ENCODE peak calls at places on chromosomes 12 and 14, in six cellular contexts. Z is CD8-positive, alpha-beta T cell; L is thyroid gland; Q is A673; J is neural progenitor cell; O is endothelial cell. U is an unnamed sample.

GRCh38 chr12:10170199-10170598 is 1.7 kb downstream of the OLR1 start:
- DNase-seq in Z (no peak), L (no peak), Q (no peak), J (no peak), O (no peak), U (no peak)

GRCh38 chr12:89960607-89961394 is 252.2 kb upstream of the ATP2B1 start:
- DNase-seq in Z (no peak), L (no peak), Q (no peak), J (no peak), O (no peak), U (no peak)

GRCh38 chr12:56188786-56189335 is 422 bp downstream of the SMARCC2 start:
- DNase-seq in Z (no peak), L (no peak), Q (peak), J (peak), O (peak), U (no peak)

GRCh38 chr14:68312884-68313725 is 479.8 kb downstream of the ZFP36L1 start:
- DNase-seq in Z (no peak), L (no peak), Q (no peak), J (peak), O (no peak), U (no peak)

GRCh38 chr14:58824106-58824505 is 186.3 kb downstream of the DACT1 start:
- DNase-seq in Z (no peak), L (no peak), Q (no peak), J (no peak), O (no peak), U (no peak)

GRCh38 chr14:94113908-94114588 is 3.5 kb downstream of the IFI27 start:
- DNase-seq in Z (no peak), L (no peak), Q (no peak), J (no peak), O (no peak), U (no peak)

GRCh38 chr12:11863478-11863906 is 207.2 kb upstream of the BCL2L14 start:
- DNase-seq in Z (no peak), L (peak), Q (no peak), J (no peak), O (no peak), U (no peak)

GRCh38 chr14:105152794-105153241 is 15.8 kb downstream of the JAG2 start:
- DNase-seq in Z (no peak), L (no peak), Q (no peak), J (no peak), O (no peak), U (no peak)

GRCh38 chr12:60494249-60494648 is 898.4 kb downstream of the SLC16A7 start:
- DNase-seq in Z (no peak), L (no peak), Q (peak), J (peak), O (peak), U (no peak)

GRCh38 chr12:111298583-111299436 is 70.1 kb downstream of the PHETA1 start:
- DNase-seq in Z (no peak), L (peak), Q (peak), J (peak), O (peak), U (peak)

GRCh38 chr12:122861586-122861970 is 26.3 kb downstream of the HIP1R start:
- DNase-seq in Z (no peak), L (peak), Q (no peak), J (no peak), O (no peak), U (no peak)

GRCh38 chr14:100307215-100308111 is 1.2 kb upstream of the SLC25A29 start:
- DNase-seq in Z (no peak), L (peak), Q (no peak), J (peak), O (peak), U (no peak)

GRCh38 chr14:56061051-56061450 is 57.2 kb upstream of the PELI2 start:
- DNase-seq in Z (no peak), L (no peak), Q (no peak), J (no peak), O (no peak), U (no peak)

GRCh38 chr14:68549057-68549421 is 243.8 kb downstream of the ZFP36L1 start:
- DNase-seq in Z (no peak), L (no peak), Q (no peak), J (no peak), O (no peak), U (no peak)

GRCh38 chr12:24596768-24597388 is 352.0 kb downstream of the BCAT1 start:
- DNase-seq in Z (no peak), L (no peak), Q (peak), J (peak), O (no peak), U (no peak)

GRCh38 chr14:100403802-100404201 is 80.7 kb downstream of the SLC25A47 start:
- DNase-seq in Z (no peak), L (no peak), Q (no peak), J (no peak), O (no peak), U (no peak)

GRCh38 chr14:77044776-77045569 is 16.5 kb upstream of the IRF2BPL start:
- DNase-seq in Z (no peak), L (no peak), Q (no peak), J (no peak), O (no peak), U (no peak)

GRCh38 chr14:92897922-92898599 is 24.9 kb upstream of the CHGA start:
- DNase-seq in Z (no peak), L (no peak), Q (no peak), J (no peak), O (no peak), U (no peak)

GRCh38 chr12:55675671-55676070 is 32.0 kb downstream of the ITGA7 start:
- DNase-seq in Z (no peak), L (no peak), Q (no peak), J (no peak), O (no peak), U (no peak)

GRCh38 chr14:59280961-59281360 is 92.5 kb downstream of the DAAM1 start:
- DNase-seq in Z (no peak), L (no peak), Q (no peak), J (no peak), O (no peak), U (no peak)

GRCh38 chr14:73796881-73797539 is 54.6 kb upstream of the PTGR2 start:
- DNase-seq in Z (no peak), L (no peak), Q (no peak), J (no peak), O (no peak), U (no peak)

GRCh38 chr12:52691076-52691764 is 11.0 kb upstream of the KRT1 start:
- DNase-seq in Z (peak), L (peak), Q (peak), J (peak), O (peak), U (no peak)

GRCh38 chr14:106459971-106460730 is 933.8 kb downstream of the TMEM121 start:
- DNase-seq in Z (peak), L (no peak), Q (peak), J (no peak), O (no peak), U (no peak)

GRCh38 chr12:104975621-104976343 is 10.3 kb upstream of the NOPCHAP1 start:
- DNase-seq in Z (no peak), L (no peak), Q (no peak), J (no peak), O (no peak), U (no peak)

GRCh38 chr12:46303039-46303666 is 34.3 kb upstream of the SLC38A1 start:
- DNase-seq in Z (peak), L (peak), Q (peak), J (no peak), O (peak), U (no peak)

GRCh38 chr12:68844788-68845695 is 37.1 kb downstream of the MDM2 start:
- DNase-seq in Z (no peak), L (peak), Q (no peak), J (no peak), O (no peak), U (no peak)

GRCh38 chr12:113853491-113853890 is 112.6 kb downstream of the RBM19 start:
- DNase-seq in Z (no peak), L (no peak), Q (no peak), J (no peak), O (no peak), U (no peak)

GRCh38 chr12:47886471-47887240 is 18.1 kb downstream of the VDR start:
- DNase-seq in Z (no peak), L (no peak), Q (no peak), J (no peak), O (no peak), U (no peak)
- TF ChIP-seq CTCF in Z (no peak), L (no peak), Q (no peak), J (no peak), O (no peak), U (no peak)

GRCh38 chr12:3961573-3961972 is 88.4 kb upstream of the PARP11 start:
- DNase-seq in Z (no peak), L (no peak), Q (no peak), J (no peak), O (no peak), U (no peak)

GRCh38 chr12:3965096-3965495 is 91.9 kb upstream of the PARP11 start:
- DNase-seq in Z (no peak), L (no peak), Q (no peak), J (no peak), O (no peak), U (no peak)

GRCh38 chr12:3962661-3963483 is 89.7 kb upstream of the PARP11 start:
- DNase-seq in Z (peak), L (no peak), Q (no peak), J (no peak), O (no peak), U (peak)

GRCh38 chr12:3967556-3968160 is 94.5 kb upstream of the PARP11 start:
- DNase-seq in Z (no peak), L (no peak), Q (no peak), J (peak), O (no peak), U (no peak)

GRCh38 chr12:3964404-3964803 is 91.2 kb upstream of the PARP11 start:
- DNase-seq in Z (no peak), L (no peak), Q (peak), J (peak), O (peak), U (no peak)
- TF ChIP-seq CTCF in Z (no peak), L (no peak), Q (peak), J (peak), O (no peak), U (no peak)

GRCh38 chr12:66036317-66036716 is 94.2 kb downstream of the LLPH start:
- DNase-seq in Z (no peak), L (no peak), Q (peak), J (no peak), O (no peak), U (no peak)

GRCh38 chr12:66032739-66033138 is 97.8 kb downstream of the LLPH start:
- DNase-seq in Z (no peak), L (no peak), Q (no peak), J (no peak), O (no peak), U (no peak)

GRCh38 chr12:66030217-66030781 is 100.3 kb downstream of the LLPH start:
- DNase-seq in Z (no peak), L (no peak), Q (no peak), J (no peak), O (no peak), U (no peak)

GRCh38 chr12:66035289-66035961 is 95.1 kb downstream of the LLPH start:
- DNase-seq in Z (no peak), L (no peak), Q (peak), J (peak), O (no peak), U (no peak)
- TF ChIP-seq CTCF in Z (no peak), L (no peak), Q (peak), J (peak), O (peak), U (peak)

GRCh38 chr12:3277261-3277943 is 200.2 kb downstream of the TSPAN9 start:
- DNase-seq in Z (no peak), L (peak), Q (no peak), J (no peak), O (no peak), U (no peak)

GRCh38 chr12:3274664-3275063 is 197.5 kb downstream of the TSPAN9 start:
- DNase-seq in Z (no peak), L (no peak), Q (no peak), J (no peak), O (no peak), U (no peak)

GRCh38 chr12:3278681-3279414 is 201.7 kb downstream of the TSPAN9 start:
- DNase-seq in Z (no peak), L (no peak), Q (no peak), J (no peak), O (no peak), U (no peak)

GRCh38 chr12:3275171-3276041 is 198.2 kb downstream of the TSPAN9 start:
- DNase-seq in Z (peak), L (peak), Q (peak), J (peak), O (peak), U (peak)

DNA sequence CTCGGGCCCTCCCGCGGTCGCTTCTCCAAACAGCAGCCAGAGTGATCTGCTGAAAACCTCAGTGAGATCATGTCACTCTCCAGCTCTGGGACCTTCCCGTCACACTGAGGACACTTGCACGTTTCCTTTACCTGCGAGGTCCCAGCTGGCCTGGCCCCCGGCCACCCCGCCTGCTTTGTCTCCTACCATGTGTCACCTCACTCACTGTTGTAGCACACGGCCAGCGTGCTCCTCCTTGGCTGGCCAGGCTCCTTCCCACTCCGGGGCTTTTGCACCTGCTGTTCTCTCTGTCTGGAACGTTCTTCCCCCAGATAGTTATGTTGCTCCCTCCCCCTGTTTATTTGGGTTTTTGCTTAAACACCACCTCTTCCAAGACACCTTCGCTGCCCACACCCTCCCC is 199.0 kb downstream of the TSPAN9 start:
- DNase-seq in Z (no peak), L (no peak), Q (no peak), J (no peak), O (no peak), U (no peak)
- TF ChIP-seq CTCF in Z (no peak), L (no peak), Q (no peak), J (no peak), O (no peak), U (no peak)

GRCh38 chr12:128205758-128206157 is 61.2 kb upstream of the TMEM132C start:
- DNase-seq in Z (no peak), L (no peak), Q (no peak), J (no peak), O (no peak), U (no peak)
- TF ChIP-seq CTCF in Z (no peak), L (no peak), Q (no peak), J (no peak), O (no peak), U (no peak)

GRCh38 chr12:591167-591570 is 72.1 kb downstream of the NINJ2 start:
- DNase-seq in Z (no peak), L (no peak), Q (no peak), J (no peak), O (no peak), U (peak)
- TF ChIP-seq CTCF in Z (no peak), L (no peak), Q (no peak), J (peak), O (no peak), U (peak)

DNA sequence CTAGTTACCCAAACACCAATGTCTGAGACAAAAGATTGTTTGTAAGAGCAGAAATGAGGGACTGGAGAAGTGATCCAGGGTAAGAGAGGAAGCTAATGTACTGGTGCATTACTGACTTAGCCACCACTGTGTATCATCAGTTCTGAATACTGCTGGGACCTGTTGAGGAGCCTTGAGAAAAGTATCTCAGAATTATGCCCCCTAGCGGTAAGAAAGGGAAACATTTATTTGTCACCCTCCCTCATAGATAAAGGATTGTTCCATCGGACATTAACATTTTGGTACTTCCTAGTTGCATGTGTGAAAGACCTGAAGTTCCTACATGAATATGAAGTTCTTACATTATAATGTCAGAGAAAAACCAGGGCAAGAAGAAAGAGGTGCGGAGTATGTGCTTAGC is 612.5 kb downstream of the FSCB start:
- DNase-seq in Z (no peak), L (no peak), Q (peak), J (peak), O (no peak), U (no peak)
- TF ChIP-seq CTCF in Z (no peak), L (peak), Q (peak), J (peak), O (peak), U (peak)

DNA sequence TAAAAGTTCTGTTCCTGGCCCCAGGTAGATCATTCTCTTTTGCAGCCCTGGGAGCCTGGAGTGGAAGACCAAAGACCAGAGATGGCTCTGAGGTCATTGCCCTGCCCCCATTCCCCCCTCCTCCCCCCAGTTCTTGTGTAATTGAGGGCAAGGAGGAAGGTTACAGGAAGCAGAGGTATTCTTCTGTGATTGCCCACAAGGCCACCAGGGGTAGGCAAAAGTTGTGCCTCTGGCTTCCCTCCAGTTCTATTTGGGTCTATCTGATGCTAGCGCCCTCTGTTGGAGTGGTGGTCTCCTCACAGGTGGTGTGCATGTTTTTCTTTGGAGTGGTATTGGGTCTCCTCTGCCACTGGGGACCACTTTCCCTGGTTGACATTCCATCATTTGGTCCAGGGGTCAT is 41.2 kb upstream of the CRY1 start:
- DNase-seq in Z (no peak), L (no peak), Q (peak), J (peak), O (peak), U (no peak)
- TF ChIP-seq CTCF in Z (peak), L (no peak), Q (peak), J (peak), O (peak), U (peak)